ENCODE peak calls at places on chromosomes 6 and 20, in seven cellular contexts. One of them, this sample, is unnamed.

GRCh38 chr6:116280161-116280959 is 630 bp upstream of the TSPYL1 start:
- DNase-seq in central memory CD8-positive, alpha-beta T cell: no peak
- DNase-seq in activated naive CD8-positive, alpha-beta T cell treated with anti-CD3 and anti-CD28 coated beads, Interleukin-2, amount 50 U/mL, for 24 hours: no peak
- DNase-seq in activated gamma-delta T cell treated with Interleukin-2 at 50 U/mL for 16 hours: no peak
- DNase-seq in CD8-positive, alpha-beta T cell: no peak
- DNase-seq in AG04450: no peak
- DNase-seq in foreskin keratinocyte: no peak
- DNase-seq in this sample: no peak

GRCh38 chr6:87274660-87275273 is 47.6 kb upstream of the SMIM8 start:
- DNase-seq in foreskin keratinocyte: peak; percentile 46
- DNase-seq in CD8-positive, alpha-beta T cell: no peak
- DNase-seq in central memory CD8-positive, alpha-beta T cell: no peak
- DNase-seq in activated gamma-delta T cell treated with Interleukin-2 at 50 U/mL for 16 hours: no peak
- DNase-seq in activated naive CD8-positive, alpha-beta T cell treated with anti-CD3 and anti-CD28 coated beads, Interleukin-2, amount 50 U/mL, for 24 hours: no peak
- DNase-seq in AG04450: peak; percentile 51
- DNase-seq in this sample: no peak

GRCh38 chr20:6055161-6055783 is 1.4 kb upstream of the LRRN4 start:
- DNase-seq in central memory CD8-positive, alpha-beta T cell: no peak
- DNase-seq in CD8-positive, alpha-beta T cell: no peak
- DNase-seq in foreskin keratinocyte: no peak
- DNase-seq in AG04450: no peak
- DNase-seq in activated naive CD8-positive, alpha-beta T cell treated with anti-CD3 and anti-CD28 coated beads, Interleukin-2, amount 50 U/mL, for 24 hours: no peak
- DNase-seq in activated gamma-delta T cell treated with Interleukin-2 at 50 U/mL for 16 hours: no peak
- DNase-seq in this sample: no peak

GRCh38 chr6:85118233-85118632 is 331.6 kb upstream of the NT5E start:
- DNase-seq in CD8-positive, alpha-beta T cell: no peak
- DNase-seq in foreskin keratinocyte: no peak
- DNase-seq in central memory CD8-positive, alpha-beta T cell: no peak
- DNase-seq in activated gamma-delta T cell treated with Interleukin-2 at 50 U/mL for 16 hours: no peak
- DNase-seq in activated naive CD8-positive, alpha-beta T cell treated with anti-CD3 and anti-CD28 coated beads, Interleukin-2, amount 50 U/mL, for 24 hours: no peak
- DNase-seq in AG04450: no peak
- DNase-seq in this sample: no peak

GRCh38 chr6:30888472-30889137 is 4.3 kb downstream of the DDR1 start:
- DNase-seq in central memory CD8-positive, alpha-beta T cell: no peak
- DNase-seq in CD8-positive, alpha-beta T cell: no peak
- DNase-seq in foreskin keratinocyte: no peak
- DNase-seq in activated gamma-delta T cell treated with Interleukin-2 at 50 U/mL for 16 hours: no peak
- DNase-seq in activated naive CD8-positive, alpha-beta T cell treated with anti-CD3 and anti-CD28 coated beads, Interleukin-2, amount 50 U/mL, for 24 hours: no peak
- DNase-seq in AG04450: no peak
- DNase-seq in this sample: peak; percentile 24

GRCh38 chr6:40436685-40437604 is 150.2 kb downstream of the LRFN2 start:
- DNase-seq in CD8-positive, alpha-beta T cell: no peak
- DNase-seq in activated gamma-delta T cell treated with Interleukin-2 at 50 U/mL for 16 hours: no peak
- DNase-seq in central memory CD8-positive, alpha-beta T cell: no peak
- DNase-seq in AG04450: no peak
- DNase-seq in activated naive CD8-positive, alpha-beta T cell treated with anti-CD3 and anti-CD28 coated beads, Interleukin-2, amount 50 U/mL, for 24 hours: no peak
- DNase-seq in foreskin keratinocyte: peak; percentile 61
- DNase-seq in this sample: peak; percentile 72

GRCh38 chr6:30154709-30155521 is 6.1 kb downstream of the TRIM10 start:
- DNase-seq in activated naive CD8-positive, alpha-beta T cell treated with anti-CD3 and anti-CD28 coated beads, Interleukin-2, amount 50 U/mL, for 24 hours: no peak
- DNase-seq in activated gamma-delta T cell treated with Interleukin-2 at 50 U/mL for 16 hours: no peak
- DNase-seq in AG04450: no peak
- DNase-seq in foreskin keratinocyte: peak; percentile 67
- DNase-seq in CD8-positive, alpha-beta T cell: no peak
- DNase-seq in central memory CD8-positive, alpha-beta T cell: no peak
- DNase-seq in this sample: peak; percentile 61

GRCh38 chr6:113148576-113148975 is 708.6 kb upstream of the MARCKS start:
- DNase-seq in activated gamma-delta T cell treated with Interleukin-2 at 50 U/mL for 16 hours: no peak
- DNase-seq in AG04450: no peak
- DNase-seq in foreskin keratinocyte: no peak
- DNase-seq in CD8-positive, alpha-beta T cell: no peak
- DNase-seq in central memory CD8-positive, alpha-beta T cell: no peak
- DNase-seq in activated naive CD8-positive, alpha-beta T cell treated with anti-CD3 and anti-CD28 coated beads, Interleukin-2, amount 50 U/mL, for 24 hours: no peak
- DNase-seq in this sample: no peak

GRCh38 chr6:52517502-52518278 is 59.2 kb downstream of the TRAM2 start:
- DNase-seq in CD8-positive, alpha-beta T cell: no peak
- DNase-seq in foreskin keratinocyte: peak; percentile 82
- DNase-seq in AG04450: peak; percentile 89
- DNase-seq in central memory CD8-positive, alpha-beta T cell: no peak
- DNase-seq in activated gamma-delta T cell treated with Interleukin-2 at 50 U/mL for 16 hours: no peak
- DNase-seq in activated naive CD8-positive, alpha-beta T cell treated with anti-CD3 and anti-CD28 coated beads, Interleukin-2, amount 50 U/mL, for 24 hours: peak; percentile 37
- DNase-seq in this sample: peak; percentile 85

GRCh38 chr6:35507221-35507620 is 5.5 kb downstream of the TULP1 start:
- DNase-seq in AG04450: no peak
- DNase-seq in CD8-positive, alpha-beta T cell: no peak
- DNase-seq in central memory CD8-positive, alpha-beta T cell: no peak
- DNase-seq in foreskin keratinocyte: no peak
- DNase-seq in activated gamma-delta T cell treated with Interleukin-2 at 50 U/mL for 16 hours: no peak
- DNase-seq in activated naive CD8-positive, alpha-beta T cell treated with anti-CD3 and anti-CD28 coated beads, Interleukin-2, amount 50 U/mL, for 24 hours: no peak
- DNase-seq in this sample: no peak

GRCh38 chr20:33237989-33238388 is 2.2 kb downstream of the BPIFA1 start:
- DNase-seq in AG04450: no peak
- DNase-seq in foreskin keratinocyte: no peak
- DNase-seq in activated naive CD8-positive, alpha-beta T cell treated with anti-CD3 and anti-CD28 coated beads, Interleukin-2, amount 50 U/mL, for 24 hours: no peak
- DNase-seq in central memory CD8-positive, alpha-beta T cell: no peak
- DNase-seq in CD8-positive, alpha-beta T cell: no peak
- DNase-seq in activated gamma-delta T cell treated with Interleukin-2 at 50 U/mL for 16 hours: no peak
- DNase-seq in this sample: no peak

GRCh38 chr6:24766685-24767462 is 7.9 kb upstream of the GMNN start:
- DNase-seq in activated gamma-delta T cell treated with Interleukin-2 at 50 U/mL for 16 hours: no peak
- DNase-seq in activated naive CD8-positive, alpha-beta T cell treated with anti-CD3 and anti-CD28 coated beads, Interleukin-2, amount 50 U/mL, for 24 hours: no peak
- DNase-seq in AG04450: no peak
- DNase-seq in CD8-positive, alpha-beta T cell: no peak
- DNase-seq in central memory CD8-positive, alpha-beta T cell: no peak
- DNase-seq in foreskin keratinocyte: peak; percentile 20
- DNase-seq in this sample: peak; percentile 20

GRCh38 chr6:45746046-45746445 is 269.6 kb downstream of the CLIC5 start:
- DNase-seq in foreskin keratinocyte: peak; percentile 50
- DNase-seq in CD8-positive, alpha-beta T cell: no peak
- DNase-seq in AG04450: peak; percentile 23
- DNase-seq in activated naive CD8-positive, alpha-beta T cell treated with anti-CD3 and anti-CD28 coated beads, Interleukin-2, amount 50 U/mL, for 24 hours: no peak
- DNase-seq in central memory CD8-positive, alpha-beta T cell: no peak
- DNase-seq in activated gamma-delta T cell treated with Interleukin-2 at 50 U/mL for 16 hours: no peak
- DNase-seq in this sample: peak; percentile 42

GRCh38 chr6:55473722-55474121 is 105.3 kb downstream of the HMGCLL1 start:
- DNase-seq in activated naive CD8-positive, alpha-beta T cell treated with anti-CD3 and anti-CD28 coated beads, Interleukin-2, amount 50 U/mL, for 24 hours: no peak
- DNase-seq in AG04450: no peak
- DNase-seq in central memory CD8-positive, alpha-beta T cell: no peak
- DNase-seq in CD8-positive, alpha-beta T cell: no peak
- DNase-seq in foreskin keratinocyte: no peak
- DNase-seq in activated gamma-delta T cell treated with Interleukin-2 at 50 U/mL for 16 hours: no peak
- DNase-seq in this sample: no peak

GRCh38 chr6:120736740-120737139 is 597.5 kb downstream of the TBC1D32 start:
- DNase-seq in central memory CD8-positive, alpha-beta T cell: no peak
- DNase-seq in foreskin keratinocyte: peak; percentile 69
- DNase-seq in CD8-positive, alpha-beta T cell: no peak
- DNase-seq in activated naive CD8-positive, alpha-beta T cell treated with anti-CD3 and anti-CD28 coated beads, Interleukin-2, amount 50 U/mL, for 24 hours: no peak
- DNase-seq in activated gamma-delta T cell treated with Interleukin-2 at 50 U/mL for 16 hours: no peak
- DNase-seq in AG04450: no peak
- DNase-seq in this sample: peak; percentile 42

GRCh38 chr6:3117912-3118352 is 579 bp upstream of the BPHL start:
- DNase-seq in activated gamma-delta T cell treated with Interleukin-2 at 50 U/mL for 16 hours: no peak
- DNase-seq in activated naive CD8-positive, alpha-beta T cell treated with anti-CD3 and anti-CD28 coated beads, Interleukin-2, amount 50 U/mL, for 24 hours: no peak
- DNase-seq in CD8-positive, alpha-beta T cell: no peak
- DNase-seq in AG04450: no peak
- DNase-seq in foreskin keratinocyte: peak; percentile 85
- DNase-seq in central memory CD8-positive, alpha-beta T cell: no peak
- DNase-seq in this sample: no peak

GRCh38 chr6:6317825-6318733 is 2.4 kb downstream of the F13A1 start:
- DNase-seq in activated naive CD8-positive, alpha-beta T cell treated with anti-CD3 and anti-CD28 coated beads, Interleukin-2, amount 50 U/mL, for 24 hours: no peak
- DNase-seq in foreskin keratinocyte: no peak
- DNase-seq in central memory CD8-positive, alpha-beta T cell: no peak
- DNase-seq in AG04450: no peak
- DNase-seq in activated gamma-delta T cell treated with Interleukin-2 at 50 U/mL for 16 hours: no peak
- DNase-seq in CD8-positive, alpha-beta T cell: no peak
- DNase-seq in this sample: no peak

GRCh38 chr20:63369724-63370622 is 8.8 kb upstream of the CHRNA4 start:
- DNase-seq in central memory CD8-positive, alpha-beta T cell: no peak
- DNase-seq in activated naive CD8-positive, alpha-beta T cell treated with anti-CD3 and anti-CD28 coated beads, Interleukin-2, amount 50 U/mL, for 24 hours: no peak
- DNase-seq in activated gamma-delta T cell treated with Interleukin-2 at 50 U/mL for 16 hours: no peak
- DNase-seq in CD8-positive, alpha-beta T cell: no peak
- DNase-seq in foreskin keratinocyte: no peak
- DNase-seq in AG04450: no peak
- DNase-seq in this sample: no peak

GRCh38 chr20:22374678-22375590 is 209.4 kb downstream of the FOXA2 start:
- DNase-seq in CD8-positive, alpha-beta T cell: no peak
- DNase-seq in activated naive CD8-positive, alpha-beta T cell treated with anti-CD3 and anti-CD28 coated beads, Interleukin-2, amount 50 U/mL, for 24 hours: no peak
- DNase-seq in AG04450: no peak
- DNase-seq in activated gamma-delta T cell treated with Interleukin-2 at 50 U/mL for 16 hours: no peak
- DNase-seq in central memory CD8-positive, alpha-beta T cell: no peak
- DNase-seq in foreskin keratinocyte: peak; percentile 74
- DNase-seq in this sample: peak; percentile 68

GRCh38 chr6:31048090-31048489 is 37.8 kb downstream of the MUC22 start:
- DNase-seq in CD8-positive, alpha-beta T cell: no peak
- DNase-seq in AG04450: no peak
- DNase-seq in foreskin keratinocyte: no peak
- DNase-seq in activated gamma-delta T cell treated with Interleukin-2 at 50 U/mL for 16 hours: no peak
- DNase-seq in central memory CD8-positive, alpha-beta T cell: no peak
- DNase-seq in activated naive CD8-positive, alpha-beta T cell treated with anti-CD3 and anti-CD28 coated beads, Interleukin-2, amount 50 U/mL, for 24 hours: no peak
- DNase-seq in this sample: no peak

GRCh38 chr6:52507557-52508260 is 69.2 kb downstream of the TRAM2 start:
- DNase-seq in activated gamma-delta T cell treated with Interleukin-2 at 50 U/mL for 16 hours: no peak
- DNase-seq in central memory CD8-positive, alpha-beta T cell: no peak
- DNase-seq in AG04450: no peak
- DNase-seq in CD8-positive, alpha-beta T cell: no peak
- DNase-seq in foreskin keratinocyte: no peak
- DNase-seq in activated naive CD8-positive, alpha-beta T cell treated with anti-CD3 and anti-CD28 coated beads, Interleukin-2, amount 50 U/mL, for 24 hours: no peak
- DNase-seq in this sample: peak; percentile 39

GRCh38 chr6:131683479-131683878 is 17.7 kb downstream of the OR2A4 start:
- DNase-seq in activated naive CD8-positive, alpha-beta T cell treated with anti-CD3 and anti-CD28 coated beads, Interleukin-2, amount 50 U/mL, for 24 hours: no peak
- DNase-seq in foreskin keratinocyte: no peak
- DNase-seq in CD8-positive, alpha-beta T cell: no peak
- DNase-seq in activated gamma-delta T cell treated with Interleukin-2 at 50 U/mL for 16 hours: no peak
- DNase-seq in AG04450: no peak
- DNase-seq in central memory CD8-positive, alpha-beta T cell: no peak
- DNase-seq in this sample: no peak

GRCh38 chr6:47709160-47709559 is 10.8 kb downstream of the ADGRF4 start:
- DNase-seq in activated gamma-delta T cell treated with Interleukin-2 at 50 U/mL for 16 hours: no peak
- DNase-seq in foreskin keratinocyte: no peak
- DNase-seq in CD8-positive, alpha-beta T cell: no peak
- DNase-seq in central memory CD8-positive, alpha-beta T cell: no peak
- DNase-seq in activated naive CD8-positive, alpha-beta T cell treated with anti-CD3 and anti-CD28 coated beads, Interleukin-2, amount 50 U/mL, for 24 hours: no peak
- DNase-seq in AG04450: no peak
- DNase-seq in this sample: no peak

GRCh38 chr6:6277418-6277817 is 43.0 kb downstream of the F13A1 start:
- DNase-seq in foreskin keratinocyte: peak; percentile 5
- DNase-seq in CD8-positive, alpha-beta T cell: no peak
- DNase-seq in AG04450: no peak
- DNase-seq in activated gamma-delta T cell treated with Interleukin-2 at 50 U/mL for 16 hours: no peak
- DNase-seq in activated naive CD8-positive, alpha-beta T cell treated with anti-CD3 and anti-CD28 coated beads, Interleukin-2, amount 50 U/mL, for 24 hours: no peak
- DNase-seq in central memory CD8-positive, alpha-beta T cell: no peak
- DNase-seq in this sample: peak; percentile 38

GRCh38 chr20:24406761-24407550 is 62.5 kb upstream of the SYNDIG1 start:
- DNase-seq in central memory CD8-positive, alpha-beta T cell: no peak
- DNase-seq in CD8-positive, alpha-beta T cell: no peak
- DNase-seq in activated naive CD8-positive, alpha-beta T cell treated with anti-CD3 and anti-CD28 coated beads, Interleukin-2, amount 50 U/mL, for 24 hours: no peak
- DNase-seq in foreskin keratinocyte: peak; percentile 49
- DNase-seq in AG04450: no peak
- DNase-seq in activated gamma-delta T cell treated with Interleukin-2 at 50 U/mL for 16 hours: no peak
- DNase-seq in this sample: peak; percentile 78

GRCh38 chr6:144586986-144587385 is 301.9 kb downstream of the UTRN start:
- DNase-seq in foreskin keratinocyte: no peak
- DNase-seq in activated gamma-delta T cell treated with Interleukin-2 at 50 U/mL for 16 hours: no peak
- DNase-seq in CD8-positive, alpha-beta T cell: no peak
- DNase-seq in AG04450: no peak
- DNase-seq in activated naive CD8-positive, alpha-beta T cell treated with anti-CD3 and anti-CD28 coated beads, Interleukin-2, amount 50 U/mL, for 24 hours: no peak
- DNase-seq in central memory CD8-positive, alpha-beta T cell: no peak
- DNase-seq in this sample: no peak

GRCh38 chr20:44714102-44714700 is 968 bp upstream of the CCN5 start:
- DNase-seq in CD8-positive, alpha-beta T cell: no peak
- DNase-seq in foreskin keratinocyte: no peak
- DNase-seq in activated naive CD8-positive, alpha-beta T cell treated with anti-CD3 and anti-CD28 coated beads, Interleukin-2, amount 50 U/mL, for 24 hours: no peak
- DNase-seq in AG04450: no peak
- DNase-seq in central memory CD8-positive, alpha-beta T cell: no peak
- DNase-seq in activated gamma-delta T cell treated with Interleukin-2 at 50 U/mL for 16 hours: no peak
- DNase-seq in this sample: no peak

GRCh38 chr20:63782051-63782471 is 42.5 kb downstream of the SLC2A4RG start:
- DNase-seq in foreskin keratinocyte: no peak
- DNase-seq in activated gamma-delta T cell treated with Interleukin-2 at 50 U/mL for 16 hours: peak; percentile 55
- DNase-seq in central memory CD8-positive, alpha-beta T cell: peak; percentile 27
- DNase-seq in CD8-positive, alpha-beta T cell: peak; percentile 11
- DNase-seq in activated naive CD8-positive, alpha-beta T cell treated with anti-CD3 and anti-CD28 coated beads, Interleukin-2, amount 50 U/mL, for 24 hours: peak; percentile 43
- DNase-seq in AG04450: no peak
- DNase-seq in this sample: no peak

GRCh38 chr6:5036309-5036708 is 32.5 kb upstream of the RPP40 start:
- DNase-seq in CD8-positive, alpha-beta T cell: no peak
- DNase-seq in activated gamma-delta T cell treated with Interleukin-2 at 50 U/mL for 16 hours: no peak
- DNase-seq in foreskin keratinocyte: peak; percentile 68
- DNase-seq in activated naive CD8-positive, alpha-beta T cell treated with anti-CD3 and anti-CD28 coated beads, Interleukin-2, amount 50 U/mL, for 24 hours: no peak
- DNase-seq in central memory CD8-positive, alpha-beta T cell: no peak
- DNase-seq in AG04450: no peak
- DNase-seq in this sample: peak; percentile 19

GRCh38 chr6:34671801-34672656 is 24.5 kb downstream of the ILRUN start:
- DNase-seq in central memory CD8-positive, alpha-beta T cell: peak; percentile 37
- DNase-seq in CD8-positive, alpha-beta T cell: peak; percentile 70
- DNase-seq in foreskin keratinocyte: peak; percentile 75
- DNase-seq in AG04450: no peak
- DNase-seq in activated naive CD8-positive, alpha-beta T cell treated with anti-CD3 and anti-CD28 coated beads, Interleukin-2, amount 50 U/mL, for 24 hours: peak; percentile 65
- DNase-seq in activated gamma-delta T cell treated with Interleukin-2 at 50 U/mL for 16 hours: peak; percentile 72
- DNase-seq in this sample: peak; percentile 75

GRCh38 chr6:21384211-21384610 is 209.3 kb upstream of the SOX4 start:
- DNase-seq in CD8-positive, alpha-beta T cell: no peak
- DNase-seq in activated naive CD8-positive, alpha-beta T cell treated with anti-CD3 and anti-CD28 coated beads, Interleukin-2, amount 50 U/mL, for 24 hours: no peak
- DNase-seq in activated gamma-delta T cell treated with Interleukin-2 at 50 U/mL for 16 hours: no peak
- DNase-seq in central memory CD8-positive, alpha-beta T cell: no peak
- DNase-seq in foreskin keratinocyte: no peak
- DNase-seq in AG04450: no peak
- DNase-seq in this sample: no peak

GRCh38 chr20:14780508-14780907 is 443.1 kb upstream of the FLRT3 start:
- DNase-seq in foreskin keratinocyte: peak; percentile 30
- DNase-seq in AG04450: no peak
- DNase-seq in central memory CD8-positive, alpha-beta T cell: no peak
- DNase-seq in activated naive CD8-positive, alpha-beta T cell treated with anti-CD3 and anti-CD28 coated beads, Interleukin-2, amount 50 U/mL, for 24 hours: no peak
- DNase-seq in activated gamma-delta T cell treated with Interleukin-2 at 50 U/mL for 16 hours: no peak
- DNase-seq in CD8-positive, alpha-beta T cell: no peak
- DNase-seq in this sample: peak; percentile 12